ENCODE peak calls at places on chromosome 17, in seven cellular contexts. O is GM23248, Q is cardiac muscle cell, N is psoas muscle, J is HL-60, K is cardiac fibroblast, C is PC-9. Z is an unnamed sample.

GRCh38 chr17:43418441-43419374 is 19.9 kb downstream of the ARL4D start:
- DNase-seq in J (peak; percentile 22), O (peak; percentile 97), C (peak; percentile 81), K (peak; percentile 78), Q (peak; percentile 80), N (peak; percentile 65), Z (peak; percentile 98)

GRCh38 chr17:30236807-30237206 is 1.3 kb upstream of the SLC6A4 start:
- DNase-seq in N (peak; percentile 73), K (peak; percentile 49), O (peak; percentile 74), C (no peak), J (no peak), Q (peak; percentile 49), Z (peak; percentile 60)

GRCh38 chr17:6786618-6787017 is 10.6 kb downstream of the FBXO39 start:
- DNase-seq in O (peak; percentile 95), K (peak; percentile 78), C (no peak), Q (peak; percentile 91), N (no peak), J (no peak), Z (peak; percentile 84)

GRCh38 chr17:68184141-68184571 is 63.7 kb upstream of the AMZ2 start:
- DNase-seq in N (no peak), O (no peak), Q (no peak), J (no peak), C (peak; percentile 68), K (no peak), Z (peak; percentile 55)

GRCh38 chr17:54979657-54980056 is 11.1 kb downstream of the STXBP4 start:
- DNase-seq in Q (no peak), N (no peak), K (no peak), C (no peak), J (no peak), O (no peak), Z (no peak)

GRCh38 chr17:72119963-72120877 is 600 bp upstream of the SOX9 start:
- DNase-seq in Q (peak; percentile 84), O (peak; percentile 91), N (peak; percentile 70), C (peak; percentile 57), J (no peak), K (peak; percentile 76), Z (peak; percentile 84)

GRCh38 chr17:40021471-40021961 is 6.3 kb downstream of the CSF3 start:
- DNase-seq in K (peak; percentile 68), J (no peak), O (peak; percentile 92), C (peak; percentile 90), Q (peak; percentile 59), N (peak; percentile 88), Z (peak; percentile 94)

GRCh38 chr17:78029697-78030096 is 71.2 kb downstream of the TNRC6C start:
- DNase-seq in K (no peak), C (no peak), N (no peak), Q (no peak), O (no peak), J (no peak), Z (no peak)

GRCh38 chr17:42214156-42214555 is 19.9 kb upstream of the GHDC start:
- DNase-seq in Q (no peak), K (no peak), C (no peak), O (no peak), J (no peak), N (no peak), Z (no peak)

GRCh38 chr17:40915199-40915661 is 22.2 kb downstream of the KRT23 start:
- DNase-seq in O (peak; percentile 97), Q (peak; percentile 68), C (peak; percentile 99), N (no peak), J (peak; percentile 28), K (peak; percentile 67), Z (peak; percentile 97)

GRCh38 chr17:21098934-21099687 is 27.7 kb upstream of the DHRS7B start:
- DNase-seq in N (peak; percentile 73), Q (peak; percentile 72), K (peak; percentile 61), J (peak; percentile 55), C (peak; percentile 81), O (peak; percentile 91), Z (peak; percentile 87)

GRCh38 chr17:78151514-78152008 is 5.4 kb downstream of the C17orf99 start:
- DNase-seq in K (no peak), O (peak; percentile 79), C (peak; percentile 66), J (no peak), N (no peak), Q (peak; percentile 59), Z (peak; percentile 96)

GRCh38 chr17:30389755-30390300 is 11.1 kb downstream of the CPD start:
- DNase-seq in J (no peak), K (peak; percentile 48), Q (peak; percentile 36), N (no peak), C (no peak), O (peak; percentile 74), Z (peak; percentile 42)

GRCh38 chr17:17480593-17481148 is 3.9 kb downstream of the MED9 start:
- DNase-seq in N (no peak), C (no peak), J (no peak), K (no peak), O (no peak), Q (no peak), Z (peak; percentile 78)

GRCh38 chr17:8941520-8941919 is 24.0 kb downstream of the PIK3R5 start:
- DNase-seq in K (no peak), C (no peak), O (no peak), N (no peak), Q (no peak), J (no peak), Z (no peak)

GRCh38 chr17:70158180-70158579 is 11.2 kb upstream of the KCNJ2 start:
- DNase-seq in J (no peak), O (no peak), C (no peak), K (no peak), N (no peak), Q (peak; percentile 17), Z (no peak)

GRCh38 chr17:10114931-10115535 is 83.4 kb downstream of the GAS7 start:
- DNase-seq in N (peak; percentile 96), J (peak; percentile 90), O (peak; percentile 97), Q (peak; percentile 98), K (peak; percentile 98), C (no peak), Z (peak; percentile 14)

DNA sequence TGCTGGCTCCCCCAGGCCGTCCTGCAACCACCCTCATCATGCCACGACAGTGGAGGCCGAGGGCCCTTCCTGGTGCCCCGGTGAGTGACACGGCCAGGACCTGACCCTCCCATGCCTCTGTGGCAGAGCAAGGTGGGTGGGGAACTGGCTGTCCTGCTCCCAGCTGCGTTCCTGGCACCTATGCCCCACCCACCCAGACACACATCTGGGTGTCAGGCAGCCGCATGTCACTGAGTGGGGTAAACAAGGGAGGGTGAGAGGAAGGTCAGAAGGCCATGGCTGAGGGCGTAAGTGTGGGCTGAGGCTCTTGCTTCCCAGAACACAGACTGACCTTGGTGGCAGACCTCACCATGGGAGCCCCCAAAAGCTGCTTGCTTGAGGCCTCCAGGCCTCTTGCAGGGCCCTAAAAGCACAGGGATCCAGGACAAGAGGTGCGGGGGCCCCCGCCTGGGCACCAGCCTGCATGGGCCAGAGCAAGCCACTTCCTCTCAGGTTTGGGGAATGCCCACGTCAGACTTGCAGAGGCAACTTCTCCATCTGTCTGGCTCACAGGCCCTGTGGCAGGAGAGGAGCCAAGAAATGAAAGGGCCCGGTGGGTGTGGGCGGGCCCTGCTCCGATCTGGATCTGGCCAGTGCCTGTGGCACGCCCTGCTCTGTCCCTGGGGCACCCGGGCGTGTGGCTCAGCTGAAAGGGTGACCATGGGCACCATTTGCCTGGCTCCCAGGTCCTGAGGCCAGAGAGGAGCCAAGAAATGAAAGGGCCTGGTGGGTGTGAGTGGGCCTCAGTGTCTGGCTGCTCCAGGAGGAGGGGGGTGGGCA is 3.9 kb upstream of the CCDC57 start:
- DNase-seq in J (peak; percentile 98), O (peak; percentile 95), C (peak; percentile 69), Q (peak; percentile 87), N (peak; percentile 85), K (peak; percentile 90), Z (peak; percentile 82)
- H3K4me3 ChIP-seq in J (no peak overlapping the region), O (no peak overlapping the region), C (peak overlapping the region; percentile 11), Q (no peak overlapping the region), N (no peak overlapping the region), K (no peak overlapping the region), Z (no peak overlapping the region)

GRCh38 chr17:4770632-4771031 is 1.1 kb upstream of the TM4SF5 start:
- DNase-seq in K (no peak), J (no peak), O (no peak), Q (no peak), C (no peak), N (no peak), Z (no peak)
- H3K4me3 ChIP-seq in K (no peak overlapping the region), J (no peak overlapping the region), O (no peak overlapping the region), Q (no peak overlapping the region), C (no peak overlapping the region), N (no peak overlapping the region), Z (no peak overlapping the region)

DNA sequence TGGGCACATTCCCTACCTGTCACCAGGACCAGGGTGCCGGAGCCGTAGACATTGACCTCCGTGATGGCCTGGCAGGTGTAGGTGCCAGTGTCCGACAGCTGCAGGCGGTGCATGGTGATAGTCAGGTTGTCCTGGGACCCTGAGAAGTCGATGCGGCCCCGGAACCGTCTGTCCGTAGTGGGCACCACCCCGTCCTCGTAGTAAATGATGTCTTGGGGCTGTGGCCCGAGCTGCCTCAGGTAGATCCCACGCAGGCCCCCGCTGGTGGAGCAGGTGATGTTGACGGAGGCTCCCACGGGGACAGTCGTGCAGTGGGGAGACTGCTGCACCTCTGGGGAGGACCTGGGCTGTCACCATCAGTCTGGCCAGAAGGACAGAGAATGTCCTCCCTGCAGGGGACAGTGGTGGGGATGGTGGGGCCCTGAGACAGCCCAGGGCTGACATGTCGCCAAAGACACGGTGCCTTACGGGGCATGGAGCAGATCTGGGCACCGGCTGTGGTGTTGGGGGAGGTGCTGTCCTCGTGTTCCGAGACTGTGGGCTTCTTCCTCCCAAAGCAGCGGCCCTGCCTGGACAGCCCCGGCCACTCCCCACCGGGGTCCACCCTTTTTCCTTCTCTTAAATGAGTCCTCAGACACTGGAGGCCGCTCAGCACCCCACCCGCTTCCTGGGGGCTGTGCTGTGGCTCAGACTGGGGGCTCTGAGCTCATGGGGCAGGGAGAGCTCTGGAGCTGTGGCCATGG is 586 bp downstream of the CD7 start:
- DNase-seq in K (no peak), Q (no peak), C (no peak), O (no peak), J (no peak), N (no peak), Z (no peak)
- H3K4me3 ChIP-seq in K (no peak overlapping the region), Q (no peak overlapping the region), C (no peak overlapping the region), O (no peak overlapping the region), J (no peak overlapping the region), N (no peak overlapping the region), Z (no peak overlapping the region)

DNA sequence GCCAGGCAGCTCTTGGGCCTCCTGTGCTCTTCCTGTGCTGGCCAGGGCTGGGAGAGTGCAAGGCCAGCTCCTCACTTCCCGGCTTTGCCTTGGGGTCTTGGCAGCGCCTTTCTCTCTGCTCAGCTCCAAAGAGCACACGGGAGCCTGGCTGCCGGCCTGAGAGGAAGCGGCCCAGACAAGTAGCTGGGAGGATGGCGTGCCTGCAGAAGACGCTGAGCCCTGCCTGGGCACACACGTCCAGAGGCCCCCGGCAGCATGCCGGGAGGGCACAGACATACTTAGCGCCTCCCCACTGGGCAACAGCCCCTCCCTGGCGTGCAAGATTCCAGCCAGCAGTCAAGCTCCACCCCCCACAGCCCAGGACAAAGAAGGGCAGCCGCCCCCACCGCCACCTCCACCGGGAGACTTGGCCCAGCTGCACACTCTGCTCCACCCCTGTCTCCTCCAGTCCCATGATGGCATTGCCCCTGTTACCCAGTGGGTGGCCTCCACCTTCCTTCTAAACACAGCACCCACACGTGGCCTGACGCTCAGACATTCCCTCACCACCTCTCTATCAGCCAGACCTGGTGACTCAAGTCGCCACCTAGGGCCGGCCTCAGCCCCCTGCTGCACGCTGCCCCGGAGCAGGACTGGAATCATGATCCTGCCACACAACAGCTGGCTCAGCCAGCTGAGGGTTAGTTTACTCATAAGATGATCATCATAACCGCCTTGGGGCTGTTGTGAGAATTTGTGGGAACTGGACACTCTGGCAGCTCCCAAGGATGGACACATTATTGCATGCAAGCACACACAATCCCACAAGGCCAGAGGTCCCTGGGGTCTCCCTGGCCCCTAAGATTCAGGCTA is 12.4 kb downstream of the SGCA start:
- DNase-seq in N (peak; percentile 95), J (peak; percentile 75), K (peak; percentile 94), Q (peak; percentile 92), O (peak; percentile 99), C (peak; percentile 93), Z (peak; percentile 100)
- H3K4me3 ChIP-seq in N (peak overlapping the region; percentile 44), J (no peak overlapping the region), K (no peak overlapping the region), Q (no peak overlapping the region), O (no peak overlapping the region), C (peak overlapping the region; percentile 5), Z (no peak overlapping the region)

Z was measured in epithelial cell of esophagus.